ENCODE peak calls at places on chromosomes 2 and 18, in ten cellular contexts. D is colonic mucosa; W is GM23248; S is endothelial cell of umbilical vein; P is SJSA1; G is pancreas; Y is BE2C; J is thoracic aorta; Z is left lung; V is CD8-positive, alpha-beta memory T cell. E is an unnamed sample.

GRCh38 chr2:5493256-5493655 is 198.9 kb upstream of the SOX11 start:
- DNase-seq in D (no peak), W (no peak), S (no peak), P (no peak), G (no peak), Y (no peak), J (no peak), Z (no peak), V (no peak), E (no peak)

GRCh38 chr2:84481702-84482101 is 22.6 kb upstream of the SUCLG1 start:
- DNase-seq in D (no peak), W (peak; percentile 92), S (no peak), P (peak; percentile 84), G (no peak), Y (no peak), J (no peak), Z (no peak), V (peak; percentile 21), E (no peak)

GRCh38 chr2:47274054-47274779 is 119.1 kb upstream of the STPG4 start:
- DNase-seq in D (no peak), W (peak; percentile 68), S (peak; percentile 29), P (no peak), G (no peak), Y (no peak), J (no peak), Z (no peak), V (no peak), E (no peak)

GRCh38 chr18:10499230-10499629 is 26.6 kb upstream of the NAPG start:
- DNase-seq in D (no peak), W (no peak), S (no peak), P (no peak), G (no peak), Y (no peak), J (no peak), Z (no peak), V (no peak), E (no peak)

GRCh38 chr2:170276056-170276455 is 98.1 kb downstream of the MYO3B start:
- DNase-seq in D (no peak), W (no peak), S (no peak), P (no peak), G (no peak), Y (peak; percentile 23), J (no peak), Z (no peak), V (no peak), E (no peak)

GRCh38 chr2:182706751-182707150 is 9.3 kb upstream of the DNAJC10 start:
- DNase-seq in D (no peak), W (no peak), S (no peak), P (no peak), G (no peak), Y (no peak), J (no peak), Z (no peak), V (no peak), E (no peak)

GRCh38 chr2:200658278-200658864 is 72.6 kb downstream of the AOX1 start:
- DNase-seq in D (no peak), W (no peak), S (no peak), P (no peak), G (peak; percentile 27), Y (no peak), J (no peak), Z (no peak), V (no peak), E (no peak)

GRCh38 chr2:112941753-112942653 is 31.0 kb downstream of the IL37 start:
- DNase-seq in D (peak; percentile 91), W (peak; percentile 86), S (peak; percentile 67), P (peak; percentile 72), G (peak; percentile 39), Y (peak; percentile 60), J (no peak), Z (peak; percentile 83), V (peak; percentile 26), E (peak; percentile 86)

GRCh38 chr2:170229744-170230143 is 51.8 kb downstream of the MYO3B start:
- DNase-seq in D (no peak), W (no peak), S (no peak), P (no peak), G (no peak), Y (no peak), J (no peak), Z (no peak), V (no peak), E (no peak)

GRCh38 chr18:7447629-7448028 is 119.5 kb upstream of the PTPRM start:
- DNase-seq in D (no peak), W (peak; percentile 18), S (no peak), P (no peak), G (no peak), Y (no peak), J (no peak), Z (no peak), V (no peak), E (no peak)

GRCh38 chr2:122366427-122366826 is 611.0 kb downstream of the TSN start:
- DNase-seq in D (no peak), W (no peak), S (no peak), P (no peak), G (no peak), Y (no peak), J (no peak), Z (no peak), V (no peak), E (no peak)

DNA sequence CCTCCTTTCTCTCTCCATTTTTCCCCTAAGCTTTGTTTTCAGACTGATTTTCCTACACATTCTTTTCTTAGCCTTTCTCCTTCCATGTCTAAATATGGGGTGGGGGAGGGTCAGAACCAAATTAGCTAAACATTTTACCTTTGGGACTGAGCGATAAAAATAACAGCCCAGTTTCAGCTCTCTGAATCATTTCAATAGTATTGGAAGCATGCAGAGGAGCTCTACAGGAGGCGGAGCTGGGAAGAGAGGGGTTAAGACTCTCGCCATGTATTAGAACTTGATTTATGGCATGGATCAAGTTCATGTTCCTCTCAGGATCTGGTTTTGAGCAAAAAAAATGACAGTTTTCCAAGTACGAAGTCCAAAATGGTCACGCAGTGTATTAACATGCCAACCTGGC is 109.1 kb downstream of the CPO start:
- DNase-seq in D (no peak), W (no peak), S (no peak), P (no peak), G (no peak), Y (no peak), J (no peak), Z (no peak), V (no peak), E (no peak)
- H3K4me1 ChIP-seq in D (no peaks in the 10 kb centered on the region), W (peaks cover 11% of the 10 kb centered on the region), S (peaks cover 10% of the 10 kb centered on the region), P (peaks cover 51% of the 10 kb centered on the region), G (no peaks in the 10 kb centered on the region), Y (no peaks in the 10 kb centered on the region), J (peaks cover 16% of the 10 kb centered on the region), Z (no peaks in the 10 kb centered on the region), V (peaks cover 9% of the 10 kb centered on the region), E (peaks cover 5% of the 10 kb centered on the region)

GRCh38 chr2:96535331-96535730 is 1.2 kb upstream of the ARID5A start:
- DNase-seq in D (no peak), W (no peak), S (no peak), P (no peak), G (no peak), Y (no peak), J (no peak), Z (no peak), V (no peak), E (peak; percentile 56)

GRCh38 chr2:96538487-96539214 is 2.1 kb downstream of the ARID5A start:
- DNase-seq in D (peak; percentile 76), W (peak; percentile 66), S (peak; percentile 88), P (no peak), G (no peak), Y (no peak), J (peak; percentile 87), Z (peak; percentile 94), V (peak; percentile 96), E (peak; percentile 97)

GRCh38 chr2:96537734-96538486 is 1.4 kb downstream of the ARID5A start:
- DNase-seq in D (no peak), W (peak; percentile 39), S (peak; percentile 23), P (no peak), G (no peak), Y (no peak), J (no peak), Z (peak; percentile 87), V (peak; percentile 81), E (peak; percentile 92)

GRCh38 chr2:96536445-96537065 is at the start of gene ARID5A:
- DNase-seq in D (peak; percentile 96), W (peak; percentile 93), S (peak; percentile 88), P (peak; percentile 91), G (peak; percentile 90), Y (peak; percentile 90), J (peak; percentile 84), Z (peak; percentile 98), V (peak; percentile 88), E (peak; percentile 99)

GRCh38 chr2:96537066-96537733 is 648 bp downstream of the ARID5A start:
- DNase-seq in D (peak; percentile 72), W (peak; percentile 80), S (peak; percentile 64), P (no peak), G (peak; percentile 42), Y (no peak), J (no peak), Z (peak; percentile 97), V (peak; percentile 92), E (peak; percentile 97)
- H3K4me1 ChIP-seq in D (peaks cover 21% of the 10 kb centered on the region), W (peaks cover 62% of the 10 kb centered on the region), S (peaks cover 27% of the 10 kb centered on the region), P (peaks cover 36% of the 10 kb centered on the region), G (no peaks in the 10 kb centered on the region), Y (no peaks in the 10 kb centered on the region), J (peaks cover 76% of the 10 kb centered on the region), Z (peaks cover 37% of the 10 kb centered on the region), V (peaks cover 40% of the 10 kb centered on the region), E (peaks cover 30% of the 10 kb centered on the region)

DNA sequence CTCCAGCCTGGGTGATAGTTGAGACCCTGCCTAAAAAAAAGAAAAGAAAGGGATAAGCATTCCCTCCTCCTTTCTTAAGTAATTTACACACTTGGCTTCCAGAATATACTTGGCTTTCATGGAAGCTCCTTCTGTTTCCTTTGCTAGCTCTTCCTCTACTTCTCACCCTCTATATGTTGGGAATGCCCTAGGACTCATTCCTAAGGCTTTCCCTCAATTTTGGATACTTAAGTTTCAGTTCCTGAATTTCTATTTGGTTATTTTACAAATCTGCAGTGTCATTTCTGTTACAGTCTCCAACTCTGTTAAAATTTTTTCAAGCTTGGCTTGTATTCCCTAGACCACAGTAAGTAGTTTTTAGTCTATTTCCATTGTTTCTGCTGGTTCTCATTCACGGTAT is 23.6 kb downstream of the SP3 start:
- DNase-seq in D (no peak), W (no peak), S (no peak), P (no peak), G (no peak), Y (no peak), J (no peak), Z (no peak), V (no peak), E (no peak)
- H3K4me1 ChIP-seq in D (no peaks in the 10 kb centered on the region), W (peaks cover 36% of the 10 kb centered on the region), S (peaks cover 28% of the 10 kb centered on the region), P (peaks cover 14% of the 10 kb centered on the region), G (peaks cover 7% of the 10 kb centered on the region), Y (peaks cover 4% of the 10 kb centered on the region), J (peaks cover 69% of the 10 kb centered on the region), Z (peaks cover 4% of the 10 kb centered on the region), V (peaks cover 82% of the 10 kb centered on the region), E (peaks cover 85% of the 10 kb centered on the region)

DNA sequence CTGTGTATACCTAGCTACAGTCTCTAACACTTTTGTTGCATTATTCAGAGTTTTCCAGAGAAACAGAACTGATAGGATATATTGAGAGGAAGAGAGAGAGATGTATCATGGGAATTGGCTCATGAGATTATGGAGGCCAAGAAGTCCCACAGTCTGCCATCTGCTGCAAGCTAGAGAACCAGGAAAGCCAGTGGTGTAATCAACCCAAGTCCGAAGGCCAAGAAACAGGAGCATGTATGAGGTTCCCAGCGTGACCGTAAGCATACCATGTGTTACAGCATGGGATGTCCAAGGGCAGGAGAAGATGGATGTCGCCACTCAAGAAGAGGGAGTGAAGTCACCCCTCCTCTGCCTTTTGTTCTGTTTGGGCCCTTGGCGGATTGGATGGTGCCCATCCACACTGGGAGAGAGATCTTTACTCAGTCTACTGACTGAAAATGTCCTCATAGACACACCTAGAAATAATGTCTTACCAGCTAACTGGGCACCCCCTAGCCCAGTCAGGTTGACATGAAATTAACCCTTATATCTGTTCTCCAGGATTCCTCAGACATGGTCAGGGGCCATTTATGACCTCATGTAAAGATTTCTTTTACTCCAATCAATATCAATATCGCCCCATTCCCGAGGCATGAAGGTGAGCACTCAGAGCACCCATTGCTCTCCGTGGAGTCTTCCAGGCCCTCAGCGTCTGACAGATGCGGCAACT is 179.6 kb downstream of the CTIF start:
- DNase-seq in D (no peak), W (no peak), S (no peak), P (no peak), G (no peak), Y (no peak), J (no peak), Z (no peak), V (no peak), E (no peak)
- H3K4me1 ChIP-seq in D (peaks cover 2% of the 10 kb centered on the region), W (peaks cover 26% of the 10 kb centered on the region), S (peaks cover 15% of the 10 kb centered on the region), P (peaks cover 33% of the 10 kb centered on the region), G (no peaks in the 10 kb centered on the region), Y (peaks cover 14% of the 10 kb centered on the region), J (peaks cover 26% of the 10 kb centered on the region), Z (peaks cover 9% of the 10 kb centered on the region), V (no peaks in the 10 kb centered on the region), E (no peaks in the 10 kb centered on the region)

E was measured in spleen.